ENCODE peak calls at places on chromosomes 16 and 17, in six cellular contexts. N is K562, K is GM12891, E is HepG2, C is H1, O is GM12878. A is an unnamed sample.

GRCh38 chr16:12874135-12874534 is 27.3 kb upstream of the SHISA9 start:
- DNase-seq in N (no peak), K (no peak), E (no peak), C (no peak), O (no peak), A (no peak)

GRCh38 chr16:14284930-14285541 is 213.9 kb downstream of the MRTFB start:
- DNase-seq in N (no peak), K (no peak), E (peak), C (no peak), O (no peak), A (no peak)

GRCh38 chr17:50347087-50347893 is 1.4 kb downstream of the XYLT2 start:
- DNase-seq in N (no peak), K (no peak), E (no peak), C (no peak), O (no peak), A (no peak)

GRCh38 chr17:15348030-15348429 is 6.6 kb upstream of the TEKT3 start:
- DNase-seq in N (no peak), K (no peak), E (no peak), C (no peak), O (no peak), A (no peak)

GRCh38 chr17:28950017-28950751 is 1.1 kb downstream of the PHF12 start:
- DNase-seq in N (peak), K (no peak), E (peak), C (no peak), O (no peak), A (no peak)

GRCh38 chr16:24993722-24994686 is 21.2 kb downstream of the ARHGAP17 start:
- DNase-seq in N (peak), K (no peak), E (peak), C (no peak), O (no peak), A (no peak)

GRCh38 chr17:17524091-17524490 is 27.9 kb upstream of the RASD1 start:
- DNase-seq in N (no peak), K (no peak), E (no peak), C (no peak), O (no peak), A (no peak)

GRCh38 chr16:83233153-83233552 is 574.6 kb upstream of the HSBP1 start:
- DNase-seq in N (no peak), K (no peak), E (no peak), C (no peak), O (no peak), A (no peak)

GRCh38 chr17:9987779-9988585 is 82.9 kb upstream of the RCVRN start:
- DNase-seq in N (peak), K (peak), E (peak), C (no peak), O (no peak), A (peak)

GRCh38 chr16:50640391-50640790 is 40.7 kb downstream of the SNX20 start:
- DNase-seq in N (no peak), K (no peak), E (no peak), C (no peak), O (no peak), A (no peak)

GRCh38 chr17:40963838-40964237 is 2.9 kb downstream of the KRT39 start:
- DNase-seq in N (peak), K (peak), E (no peak), C (no peak), O (no peak), A (no peak)

GRCh38 chr17:58637011-58637570 is 54.8 kb downstream of the TEX14 start:
- DNase-seq in N (no peak), K (no peak), E (no peak), C (no peak), O (no peak), A (no peak)

GRCh38 chr16:11024333-11025053 is 80.1 kb downstream of the CLEC16A start:
- DNase-seq in N (no peak), K (no peak), E (peak), C (no peak), O (no peak), A (no peak)

GRCh38 chr16:57479422-57480126 is 6.7 kb downstream of the DOK4 start:
- DNase-seq in N (no peak), K (no peak), E (peak), C (peak), O (no peak), A (no peak)

GRCh38 chr17:34892864-34893263 is 68.4 kb downstream of the CCT6B start:
- DNase-seq in N (peak), K (peak), E (no peak), C (peak), O (no peak), A (no peak)

GRCh38 chr16:27408012-27408601 is 6.1 kb downstream of the IL21R start:
- DNase-seq in N (no peak), K (no peak), E (peak), C (no peak), O (peak), A (no peak)

GRCh38 chr17:31112001-31112661 is 17.4 kb downstream of the NF1 start:
- DNase-seq in N (no peak), K (no peak), E (no peak), C (no peak), O (no peak), A (no peak)

GRCh38 chr16:86048882-86049585 is 150.1 kb downstream of the IRF8 start:
- DNase-seq in N (peak), K (no peak), E (no peak), C (no peak), O (no peak), A (no peak)

GRCh38 chr17:58487589-58488427 is at the start of gene HSF5:
- DNase-seq in N (no peak), K (peak), E (no peak), C (no peak), O (no peak), A (no peak)

DNA sequence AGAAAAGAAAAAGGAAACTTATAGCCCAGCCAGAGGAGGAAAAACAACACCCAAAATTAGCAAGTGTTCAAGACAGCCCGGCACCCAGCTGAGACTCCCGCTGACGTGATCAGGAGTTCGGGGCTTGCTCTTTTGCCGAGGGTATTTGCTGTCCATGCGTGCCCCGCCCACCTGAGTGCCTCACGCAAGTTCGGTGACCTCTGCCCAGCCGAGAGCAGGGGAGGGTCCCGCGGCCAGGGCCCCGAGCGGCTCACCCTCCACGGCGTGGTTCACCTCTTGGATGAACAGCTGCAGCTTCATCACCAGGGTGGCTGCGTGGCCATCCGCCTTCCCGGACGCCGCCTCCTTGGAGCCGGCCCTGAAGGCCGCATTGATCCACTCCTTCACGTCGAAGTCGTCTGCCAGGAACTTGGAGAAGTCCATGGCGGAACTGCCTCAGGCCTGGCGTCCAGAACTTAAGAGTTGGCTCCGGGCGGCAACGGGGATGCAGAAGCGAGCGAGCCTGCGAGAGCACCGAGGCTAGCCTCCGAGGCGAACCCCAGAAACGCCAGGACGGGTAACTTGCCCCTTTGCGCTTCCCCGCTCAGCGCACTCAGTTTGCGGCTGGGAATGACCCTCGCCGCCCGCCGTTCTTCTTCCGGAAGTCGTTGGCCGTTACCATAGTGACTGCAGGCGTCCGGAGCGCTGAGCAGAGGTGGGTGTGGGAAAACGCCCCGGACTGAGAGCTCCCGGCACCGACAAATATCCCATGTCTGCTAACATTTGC is at the start of gene COG7:
- DNase-seq in N (peak), K (peak), E (peak), C (peak), O (peak), A (peak)
- TF ChIP-seq POLR2A in N (peak), K (no peak), E (peak), C (peak), O (peak), A (peak)

GRCh38 chr17:76670020-76670707 is 26.6 kb upstream of the ST6GALNAC1 start:
- DNase-seq in N (no peak), K (no peak), E (no peak), C (no peak), O (no peak), A (no peak)
- TF ChIP-seq TAF1 in N (no peak), K (no peak), E (no peak), C (no peak), O (no peak), A (no peak)

DNA sequence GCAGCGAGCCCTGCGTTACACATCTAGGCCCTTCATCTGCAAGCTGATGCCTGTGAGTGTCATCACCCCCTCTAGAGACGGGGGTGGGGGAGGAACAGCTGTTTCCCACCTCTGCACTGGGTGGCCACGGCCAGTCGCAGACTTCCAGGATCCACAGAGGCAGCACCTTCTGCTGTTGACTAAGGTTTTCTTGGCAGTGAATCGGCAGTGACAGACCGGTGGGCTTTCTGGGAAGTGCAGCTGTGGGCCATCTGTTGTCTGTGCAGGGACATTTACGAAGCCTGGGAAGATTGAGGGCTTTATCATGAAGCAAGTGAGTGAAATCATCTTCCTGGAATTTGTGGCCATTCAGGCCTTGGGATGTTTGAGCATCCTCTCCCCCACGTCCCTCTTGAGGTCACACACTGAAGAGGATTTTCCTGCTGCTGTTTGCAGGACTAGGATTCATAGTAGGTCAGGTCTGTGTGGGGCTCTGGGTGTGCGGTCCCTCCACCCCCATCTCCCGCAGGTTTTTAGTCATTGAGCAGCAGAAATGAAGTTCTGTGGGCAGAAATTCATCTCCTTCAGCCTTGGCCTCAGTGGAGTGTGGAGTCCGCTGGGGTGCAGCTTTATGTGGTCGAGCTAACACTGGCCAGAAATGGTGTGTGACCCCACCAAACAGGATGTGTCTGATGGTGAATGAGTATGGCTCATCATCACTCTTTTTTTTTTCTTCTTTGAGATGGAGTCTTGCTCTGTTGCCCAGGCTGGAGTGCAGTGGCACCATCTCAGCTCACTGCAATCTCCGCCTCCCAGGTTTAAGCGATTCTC is 12.0 kb downstream of the PGS1 start:
- DNase-seq in N (no peak), K (no peak), E (no peak), C (no peak), O (no peak), A (no peak)
- TF ChIP-seq POLR2AphosphoS5 in N (no peak), K (no peak), E (no peak), C (no peak), O (no peak), A (no peak)

DNA sequence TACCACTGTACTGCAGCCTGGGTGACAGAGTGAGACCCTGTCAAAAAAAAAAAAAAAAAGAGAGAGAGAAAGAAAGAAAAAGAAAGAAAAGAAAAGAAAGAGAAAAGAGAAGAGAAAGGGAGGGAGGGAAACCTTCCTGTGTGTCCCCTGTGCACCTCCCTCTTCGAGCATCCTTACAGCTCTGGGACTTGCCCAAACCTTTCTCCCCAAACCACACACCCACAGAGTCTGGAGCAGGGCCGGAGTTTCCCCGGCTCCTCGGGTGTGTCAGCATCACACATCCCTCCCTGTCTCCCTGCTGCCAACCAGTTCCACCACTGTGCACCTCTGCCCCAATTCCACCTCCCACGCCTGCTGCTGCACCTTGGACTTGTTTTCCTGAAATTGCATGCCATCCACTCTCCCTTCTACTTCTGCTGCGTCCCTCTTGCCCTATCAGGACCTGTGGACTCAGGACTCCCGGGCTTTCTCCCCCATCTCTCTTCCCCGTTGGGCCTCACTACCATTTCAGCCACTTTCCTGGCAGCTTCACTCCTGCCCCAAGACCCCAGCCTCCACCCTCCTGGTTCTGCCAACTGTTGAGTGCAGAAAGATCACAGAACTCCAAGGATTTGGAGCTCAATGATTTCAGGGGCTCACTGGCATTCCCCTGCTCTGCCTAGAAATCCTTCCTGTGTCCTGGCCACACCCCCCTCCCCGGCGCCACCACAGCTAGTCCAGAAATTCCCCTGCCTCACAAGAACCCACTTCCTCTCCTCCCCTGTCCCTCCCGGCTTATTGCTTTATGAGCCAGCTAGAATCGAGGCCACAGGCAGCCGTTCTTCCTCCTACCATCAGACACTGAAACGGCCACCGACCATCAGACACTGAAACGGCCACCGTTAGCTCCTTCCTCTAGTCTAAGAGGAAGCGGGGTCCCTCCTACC is 3.7 kb upstream of the CDK3 start:
- DNase-seq in N (no peak), K (peak), E (peak), C (no peak), O (peak), A (no peak)
- TF ChIP-seq POLR2A in N (no peak), K (no peak), E (peak), C (no peak), O (no peak), A (peak)

A was measured in GM12892.